ENCODE peak calls at places on chromosomes 6 and 20, in six cellular contexts. One of them, this sample, is unnamed.

GRCh38 chr20:61688411-61688810 is 377.3 kb downstream of the TAF4 start:
- DNase-seq in NB4: no peak
- DNase-seq in adrenal gland: no peak
- DNase-seq in body of pancreas: no peak
- DNase-seq in upper lobe of left lung: no peak
- DNase-seq in transverse colon: no peak
- DNase-seq in this sample: no peak

GRCh38 chr6:28838289-28838633 is 85.5 kb downstream of the TRIM27 start:
- DNase-seq in transverse colon: peak
- DNase-seq in adrenal gland: peak
- DNase-seq in upper lobe of left lung: no peak
- DNase-seq in body of pancreas: peak
- DNase-seq in NB4: peak
- DNase-seq in this sample: peak

GRCh38 chr6:1552296-1552761 is 57.4 kb upstream of the FOXC1 start:
- DNase-seq in body of pancreas: no peak
- DNase-seq in NB4: peak
- DNase-seq in upper lobe of left lung: no peak
- DNase-seq in adrenal gland: no peak
- DNase-seq in transverse colon: no peak
- DNase-seq in this sample: no peak

GRCh38 chr20:41366546-41367392 is at the start of gene EMILIN3:
- DNase-seq in NB4: no peak
- DNase-seq in body of pancreas: no peak
- DNase-seq in adrenal gland: no peak
- DNase-seq in upper lobe of left lung: peak
- DNase-seq in transverse colon: no peak
- DNase-seq in this sample: no peak

GRCh38 chr6:122903266-122903915 is 92.6 kb upstream of the CLVS2 start:
- DNase-seq in upper lobe of left lung: no peak
- DNase-seq in adrenal gland: no peak
- DNase-seq in body of pancreas: no peak
- DNase-seq in transverse colon: no peak
- DNase-seq in NB4: no peak
- DNase-seq in this sample: no peak

GRCh38 chr6:133093957-133094356 is 147.2 kb upstream of the EYA4 start:
- DNase-seq in upper lobe of left lung: no peak
- DNase-seq in NB4: no peak
- DNase-seq in adrenal gland: no peak
- DNase-seq in transverse colon: no peak
- DNase-seq in body of pancreas: no peak
- DNase-seq in this sample: no peak

GRCh38 chr6:82968708-82969107 is 96.9 kb downstream of the UBE3D start:
- DNase-seq in NB4: no peak
- DNase-seq in transverse colon: no peak
- DNase-seq in upper lobe of left lung: no peak
- DNase-seq in adrenal gland: no peak
- DNase-seq in body of pancreas: no peak
- DNase-seq in this sample: no peak

GRCh38 chr6:113875470-113875869 is 18.3 kb downstream of the MARCKS start:
- DNase-seq in upper lobe of left lung: no peak
- DNase-seq in transverse colon: no peak
- DNase-seq in adrenal gland: no peak
- DNase-seq in body of pancreas: no peak
- DNase-seq in NB4: no peak
- DNase-seq in this sample: no peak

GRCh38 chr6:101429291-101429690 is 35.8 kb downstream of the GRIK2 start:
- DNase-seq in body of pancreas: no peak
- DNase-seq in NB4: no peak
- DNase-seq in adrenal gland: no peak
- DNase-seq in upper lobe of left lung: no peak
- DNase-seq in transverse colon: no peak
- DNase-seq in this sample: no peak

GRCh38 chr6:106510090-106510970 is 119.0 kb downstream of the RTN4IP1 start:
- DNase-seq in transverse colon: peak
- DNase-seq in upper lobe of left lung: peak
- DNase-seq in NB4: peak
- DNase-seq in body of pancreas: peak
- DNase-seq in adrenal gland: peak
- DNase-seq in this sample: peak

GRCh38 chr20:32583581-32584045 is 1.5 kb downstream of the NOL4L start:
- DNase-seq in transverse colon: no peak
- DNase-seq in adrenal gland: no peak
- DNase-seq in upper lobe of left lung: no peak
- DNase-seq in NB4: peak
- DNase-seq in body of pancreas: no peak
- DNase-seq in this sample: no peak
- H3K4me3 ChIP-seq in transverse colon: peak
- H3K4me3 ChIP-seq in adrenal gland: no peak
- H3K4me3 ChIP-seq in upper lobe of left lung: peak
- H3K4me3 ChIP-seq in NB4: no peak
- H3K4me3 ChIP-seq in body of pancreas: peak
- H3K4me3 ChIP-seq in this sample: no peak

GRCh38 chr6:104566411-104566810 is 293.3 kb downstream of the HACE1 start:
- DNase-seq in transverse colon: no peak
- DNase-seq in adrenal gland: no peak
- DNase-seq in upper lobe of left lung: no peak
- DNase-seq in body of pancreas: no peak
- DNase-seq in NB4: no peak
- DNase-seq in this sample: no peak
- TF ChIP-seq POLR2A in transverse colon: no peak
- TF ChIP-seq POLR2A in adrenal gland: no peak
- TF ChIP-seq POLR2A in upper lobe of left lung: no peak
- TF ChIP-seq POLR2A in body of pancreas: no peak
- TF ChIP-seq POLR2A in NB4: no peak
- TF ChIP-seq POLR2A in this sample: no peak

GRCh38 chr20:54132612-54133433 is 41.0 kb downstream of the CYP24A1 start:
- DNase-seq in body of pancreas: no peak
- DNase-seq in upper lobe of left lung: no peak
- DNase-seq in adrenal gland: peak
- DNase-seq in NB4: peak
- DNase-seq in transverse colon: peak
- DNase-seq in this sample: peak
- H3K4me3 ChIP-seq in body of pancreas: no peak
- H3K4me3 ChIP-seq in upper lobe of left lung: no peak
- H3K4me3 ChIP-seq in adrenal gland: no peak
- H3K4me3 ChIP-seq in NB4: no peak
- H3K4me3 ChIP-seq in transverse colon: no peak
- H3K4me3 ChIP-seq in this sample: no peak

DNA sequence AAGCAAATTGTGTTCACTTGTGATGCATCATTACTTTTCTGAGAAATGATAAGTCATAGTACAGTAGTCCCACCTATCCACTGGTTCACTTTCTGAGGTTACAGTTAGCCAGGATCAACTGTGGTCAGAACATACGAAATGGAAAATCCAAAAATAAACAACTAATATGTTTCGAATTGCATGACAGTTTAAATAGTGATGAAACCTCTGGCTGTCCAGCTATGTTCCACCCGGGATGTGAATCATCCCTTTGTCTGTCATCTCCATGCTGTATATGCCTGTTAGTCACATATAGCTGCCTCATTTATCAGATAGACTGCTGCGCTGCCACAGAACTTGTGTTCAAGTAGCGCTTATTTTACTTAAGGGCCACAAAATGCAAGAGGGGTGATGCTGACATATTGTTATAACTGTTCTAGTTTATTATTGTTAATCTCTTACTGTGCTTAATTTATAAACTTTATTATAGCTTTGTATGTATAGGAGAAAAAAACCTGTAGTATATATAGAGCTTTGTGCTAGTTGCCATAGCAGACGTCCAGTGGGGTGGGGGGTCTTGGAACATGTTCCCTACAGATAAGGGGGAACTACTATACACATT is 29.2 kb downstream of the AFDN start:
- DNase-seq in upper lobe of left lung: no peak
- DNase-seq in transverse colon: no peak
- DNase-seq in NB4: no peak
- DNase-seq in body of pancreas: no peak
- DNase-seq in adrenal gland: no peak
- DNase-seq in this sample: no peak
- TF ChIP-seq POLR2A in upper lobe of left lung: no peak
- TF ChIP-seq POLR2A in transverse colon: no peak
- TF ChIP-seq POLR2A in NB4: no peak
- TF ChIP-seq POLR2A in body of pancreas: no peak
- TF ChIP-seq POLR2A in adrenal gland: no peak
- TF ChIP-seq POLR2A in this sample: no peak

GRCh38 chr6:17169291-17169690 is 67.4 kb downstream of the STMND1 start:
- DNase-seq in body of pancreas: no peak
- DNase-seq in adrenal gland: no peak
- DNase-seq in NB4: no peak
- DNase-seq in transverse colon: no peak
- DNase-seq in upper lobe of left lung: no peak
- DNase-seq in this sample: no peak
- H3K4me3 ChIP-seq in body of pancreas: no peak
- H3K4me3 ChIP-seq in adrenal gland: no peak
- H3K4me3 ChIP-seq in NB4: no peak
- H3K4me3 ChIP-seq in transverse colon: no peak
- H3K4me3 ChIP-seq in upper lobe of left lung: no peak
- H3K4me3 ChIP-seq in this sample: no peak

DNA sequence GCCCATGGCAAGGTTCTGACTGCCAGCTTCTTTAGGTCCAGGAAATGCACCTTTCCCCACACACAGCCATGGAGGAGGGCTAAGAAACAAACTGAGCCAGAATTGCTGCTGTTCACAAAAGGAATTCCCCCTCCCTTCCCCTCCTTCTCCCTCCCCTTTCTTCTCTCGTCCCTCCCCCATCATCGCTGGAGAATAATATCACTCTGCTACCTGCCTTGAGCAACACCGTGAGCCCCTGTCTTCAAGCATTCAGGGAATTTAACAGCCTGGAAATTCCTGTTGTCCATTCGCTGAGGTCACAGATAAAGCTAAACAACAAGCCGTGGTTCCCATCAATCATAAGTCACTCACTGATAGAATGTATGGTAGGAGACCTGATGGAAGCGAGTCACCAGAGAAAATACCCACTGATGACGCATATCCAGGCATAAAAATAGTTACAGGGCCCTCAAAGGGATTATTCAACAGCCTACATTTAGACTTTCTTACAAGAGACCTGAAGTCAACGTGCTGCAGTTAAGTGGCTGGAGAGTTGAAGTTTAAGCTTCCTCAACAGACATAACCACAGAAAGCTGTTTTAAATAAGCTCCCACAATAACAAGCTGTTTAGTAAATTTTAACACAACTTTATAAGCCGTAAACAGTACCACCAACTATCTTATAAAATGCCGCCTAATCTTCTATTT is 59.7 kb downstream of the HIVEP2 start:
- DNase-seq in upper lobe of left lung: no peak
- DNase-seq in NB4: peak
- DNase-seq in transverse colon: peak
- DNase-seq in adrenal gland: peak
- DNase-seq in body of pancreas: peak
- DNase-seq in this sample: no peak
- TF ChIP-seq POLR2A in upper lobe of left lung: no peak
- TF ChIP-seq POLR2A in NB4: no peak
- TF ChIP-seq POLR2A in transverse colon: no peak
- TF ChIP-seq POLR2A in adrenal gland: no peak
- TF ChIP-seq POLR2A in body of pancreas: peak
- TF ChIP-seq POLR2A in this sample: no peak

GRCh38 chr6:119327810-119328209 is 21.8 kb downstream of the MAN1A1 start:
- DNase-seq in body of pancreas: no peak
- DNase-seq in transverse colon: no peak
- DNase-seq in upper lobe of left lung: no peak
- DNase-seq in adrenal gland: peak
- DNase-seq in NB4: no peak
- DNase-seq in this sample: no peak

GRCh38 chr6:119323926-119324325 is 25.6 kb downstream of the MAN1A1 start:
- DNase-seq in NB4: no peak
- DNase-seq in body of pancreas: no peak
- DNase-seq in adrenal gland: no peak
- DNase-seq in transverse colon: no peak
- DNase-seq in upper lobe of left lung: no peak
- DNase-seq in this sample: no peak

GRCh38 chr6:119324718-119325117 is 24.8 kb downstream of the MAN1A1 start:
- DNase-seq in transverse colon: no peak
- DNase-seq in upper lobe of left lung: no peak
- DNase-seq in adrenal gland: no peak
- DNase-seq in NB4: no peak
- DNase-seq in body of pancreas: no peak
- DNase-seq in this sample: no peak

GRCh38 chr6:119326291-119327005 is 23.1 kb downstream of the MAN1A1 start:
- DNase-seq in body of pancreas: no peak
- DNase-seq in adrenal gland: no peak
- DNase-seq in upper lobe of left lung: no peak
- DNase-seq in NB4: no peak
- DNase-seq in transverse colon: no peak
- DNase-seq in this sample: no peak

DNA sequence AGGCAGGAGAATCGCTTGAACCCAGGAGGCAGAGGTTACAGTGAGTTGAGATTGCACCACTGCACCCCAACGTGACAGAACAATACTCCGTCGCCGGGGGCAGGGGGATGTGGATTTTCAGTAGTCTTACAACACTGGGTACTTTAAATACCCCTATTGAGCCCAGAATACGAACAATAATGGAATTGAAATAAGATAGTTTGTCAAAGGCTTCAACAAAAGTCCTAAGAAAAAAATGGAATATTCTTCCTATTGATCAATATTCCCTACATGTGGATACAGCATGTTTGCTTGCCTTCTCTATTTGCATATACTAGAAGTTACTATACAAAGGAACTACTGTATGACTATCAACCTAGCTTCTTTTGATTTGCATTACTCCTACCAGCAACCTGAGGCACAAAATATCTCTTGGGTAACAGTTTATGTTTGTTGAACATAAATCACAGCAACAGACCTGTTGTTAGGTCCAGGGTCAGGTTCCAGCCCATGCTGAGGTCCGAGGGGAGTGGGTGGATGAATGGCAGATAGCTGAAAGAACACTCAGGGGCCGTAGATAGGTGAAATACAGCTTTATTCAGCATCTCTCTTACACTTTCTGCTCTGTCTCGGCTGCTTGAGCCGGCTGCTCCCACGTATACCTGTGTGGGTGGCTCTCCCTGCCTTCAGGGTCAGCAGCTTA is 23.9 kb downstream of the MAN1A1 start:
- DNase-seq in upper lobe of left lung: no peak
- DNase-seq in body of pancreas: no peak
- DNase-seq in adrenal gland: no peak
- DNase-seq in transverse colon: no peak
- DNase-seq in NB4: no peak
- DNase-seq in this sample: no peak
- H3K4me3 ChIP-seq in upper lobe of left lung: no peak
- H3K4me3 ChIP-seq in body of pancreas: no peak
- H3K4me3 ChIP-seq in adrenal gland: no peak
- H3K4me3 ChIP-seq in transverse colon: no peak
- H3K4me3 ChIP-seq in NB4: no peak
- H3K4me3 ChIP-seq in this sample: no peak

DNA sequence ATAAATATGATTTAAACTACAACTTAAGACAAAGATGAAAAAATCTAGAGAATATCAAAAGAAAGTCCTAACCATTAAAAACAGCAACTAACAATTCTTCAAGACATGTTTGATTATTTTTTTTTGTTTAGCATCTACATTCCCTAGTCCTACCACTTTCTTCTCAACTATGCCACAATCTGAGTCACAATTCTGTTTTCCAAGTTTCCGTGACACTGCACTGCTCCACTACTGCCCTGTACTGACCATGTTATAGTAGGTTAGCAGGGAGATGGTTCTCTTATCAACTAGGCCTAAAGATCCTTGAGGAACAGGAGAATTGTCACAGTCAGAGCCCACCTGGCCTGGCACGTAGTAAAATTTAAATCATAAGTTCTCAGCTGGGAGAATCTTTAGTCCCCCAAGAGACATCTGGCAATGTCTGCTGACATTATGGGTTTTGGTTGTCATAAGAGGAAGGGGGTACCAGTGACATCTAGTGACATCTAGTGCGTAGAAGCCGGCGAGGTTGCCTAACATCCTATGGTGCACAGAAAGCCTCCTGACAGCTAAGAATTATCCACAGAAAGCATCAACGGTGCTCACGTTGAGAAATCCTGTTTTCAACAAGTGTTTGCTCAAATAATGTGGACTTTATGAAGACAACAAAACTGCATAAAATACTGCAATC is 100.5 kb downstream of the PDE10A start:
- DNase-seq in adrenal gland: no peak
- DNase-seq in NB4: peak
- DNase-seq in upper lobe of left lung: no peak
- DNase-seq in body of pancreas: no peak
- DNase-seq in transverse colon: no peak
- DNase-seq in this sample: no peak
- TF ChIP-seq POLR2A in adrenal gland: no peak
- TF ChIP-seq POLR2A in NB4: no peak
- TF ChIP-seq POLR2A in upper lobe of left lung: no peak
- TF ChIP-seq POLR2A in body of pancreas: no peak
- TF ChIP-seq POLR2A in transverse colon: no peak
- TF ChIP-seq POLR2A in this sample: no peak

This sample was measured in lower leg skin.